ENCODE peak calls at places on chromosomes 13 and 19, in four cellular contexts. Z is fibroblast of lung; W is CD8-positive, alpha-beta T cell; K is mucosa of descending colon. A is an unnamed sample.

GRCh38 chr19:49555600-49556411 is 24.6 kb downstream of the NOSIP start:
- DNase-seq in W (peak; percentile 83), K (peak; percentile 87), Z (peak; percentile 56), A (peak; percentile 56)

GRCh38 chr19:48480151-48480475 is 10.9 kb downstream of the CYTH2 start:
- DNase-seq in W (peak; percentile 43), K (peak; percentile 65), Z (peak; percentile 29), A (no peak)

GRCh38 chr13:74438911-74439310 is 304.7 kb upstream of the KLF12 start:
- DNase-seq in K (no peak), Z (no peak), W (no peak), A (peak; percentile 18)

GRCh38 chr13:33236021-33236420 is 49.5 kb downstream of the STARD13 start:
- DNase-seq in Z (peak; percentile 65), K (no peak), W (no peak), A (peak; percentile 92)

GRCh38 chr13:90622547-90622946 is 724.9 kb upstream of the MIR17HG start:
- DNase-seq in W (no peak), K (no peak), Z (no peak), A (peak; percentile 20)

GRCh38 chr19:48342841-48343540 is 17.6 kb downstream of the EMP3 start:
- DNase-seq in K (no peak), Z (no peak), W (no peak), A (peak; percentile 73)

GRCh38 chr13:55615080-55615479 is 1525.6 kb upstream of the PRR20A start:
- DNase-seq in W (no peak), K (no peak), Z (no peak), A (no peak)

GRCh38 chr19:5534787-5535586 is 32.8 kb downstream of the TINCR start:
- DNase-seq in W (no peak), Z (peak; percentile 17), K (no peak), A (no peak)

GRCh38 chr13:48831248-48831647 is 144.5 kb upstream of the FNDC3A start:
- DNase-seq in W (no peak), Z (no peak), K (no peak), A (peak; percentile 43)

GRCh38 chr13:23876265-23876664 is 12.9 kb downstream of the MIPEP start:
- DNase-seq in K (no peak), Z (peak; percentile 46), W (no peak), A (peak; percentile 31)

GRCh38 chr19:38529610-38530009 is 88.1 kb downstream of the MAP4K1 start:
- DNase-seq in W (no peak), Z (no peak), K (no peak), A (no peak)

GRCh38 chr13:45584816-45585215 is 30.7 kb downstream of the ERICH6B start:
- DNase-seq in W (no peak), Z (no peak), K (no peak), A (no peak)

GRCh38 chr19:4288091-4288777 is 9.2 kb downstream of the SHD start:
- DNase-seq in K (no peak), Z (no peak), W (no peak), A (no peak)

GRCh38 chr19:18500820-18501219 is 21.1 kb downstream of the ELL start:
- DNase-seq in W (no peak), K (no peak), Z (no peak), A (no peak)

GRCh38 chr13:95355491-95355890 is 54.2 kb upstream of the ABCC4 start:
- DNase-seq in W (no peak), Z (peak; percentile 5), K (no peak), A (peak; percentile 44)

GRCh38 chr13:83943530-83944279 is 61.4 kb upstream of the SLITRK1 start:
- DNase-seq in K (no peak), Z (peak; percentile 0), W (no peak), A (no peak)

GRCh38 chr19:6250909-6251308 is 28.9 kb downstream of the MLLT1 start:
- DNase-seq in K (no peak), Z (peak; percentile 18), W (no peak), A (no peak)

GRCh38 chr13:93307166-93307565 is 80.6 kb downstream of the GPC6 start:
- DNase-seq in W (no peak), K (no peak), Z (no peak), A (no peak)

GRCh38 chr19:19618384-19619051 is at the start of gene PBX4:
- DNase-seq in K (peak; percentile 98), Z (peak; percentile 85), W (peak; percentile 99), A (peak; percentile 86)

GRCh38 chr13:23460309-23460708 is 26.8 kb upstream of the SACS start:
- DNase-seq in K (no peak), Z (no peak), W (no peak), A (no peak)

GRCh38 chr19:4077800-4078683 is 11.3 kb upstream of the ZBTB7A start:
- DNase-seq in K (peak; percentile 89), Z (peak; percentile 33), W (peak; percentile 58), A (peak; percentile 54)

GRCh38 chr13:106433066-106433465 is 102.4 kb downstream of the EFNB2 start:
- DNase-seq in K (no peak), W (no peak), Z (no peak), A (no peak)

GRCh38 chr13:65268009-65268408 is 1962.1 kb downstream of the PCDH9 start:
- DNase-seq in Z (no peak), W (no peak), K (no peak), A (no peak)

GRCh38 chr13:64428196-64428595 is 2801.9 kb downstream of the PCDH9 start:
- DNase-seq in Z (peak; percentile 68), W (no peak), K (no peak), A (no peak)

GRCh38 chr13:44212633-44213387 is 160.8 kb upstream of the SERP2 start:
- DNase-seq in Z (peak; percentile 81), K (no peak), W (no peak), A (peak; percentile 71)

GRCh38 chr13:77918391-77919261 is at the start of gene EDNRB:
- DNase-seq in Z (peak; percentile 39), K (peak; percentile 29), W (no peak), A (peak; percentile 47)

GRCh38 chr19:45876411-45877197 is 9.3 kb downstream of the IRF2BP1 start:
- DNase-seq in W (no peak), K (peak; percentile 74), Z (peak; percentile 22), A (peak; percentile 78)

GRCh38 chr13:28822161-28822560 is 2.0 kb downstream of the MTUS2 start:
- DNase-seq in K (no peak), W (no peak), Z (no peak), A (no peak)

GRCh38 chr13:26465514-26465913 is 92.0 kb upstream of the WASF3 start:
- DNase-seq in K (no peak), Z (no peak), W (no peak), A (peak; percentile 18)

GRCh38 chr13:65600702-65601101 is 1629.4 kb downstream of the PCDH9 start:
- DNase-seq in W (no peak), K (no peak), Z (peak; percentile 81), A (peak; percentile 68)

GRCh38 chr19:17376935-17377600 is at the start of gene PLVAP:
- DNase-seq in W (no peak), Z (no peak), K (no peak), A (no peak)
- H3K4me3 ChIP-seq in W (no peak within 1 kb of the TSS), Z (no peak within 1 kb of the TSS), K (no peak within 1 kb of the TSS), A (no peak within 1 kb of the TSS)

GRCh38 chr19:27776020-27776419 is 1436.9 kb downstream of the UQCRFS1 start:
- DNase-seq in Z (peak; percentile 23), W (no peak), K (no peak), A (peak; percentile 69)
- TF ChIP-seq CTCF in Z (peak; percentile 32), W (no peak), K (no peak), A (peak; percentile 79)

GRCh38 chr13:67227131-67227983 is 2.8 kb downstream of the PCDH9 start:
- DNase-seq in Z (no peak), K (no peak), W (no peak), A (no peak)

GRCh38 chr13:67230243-67230773 is at the start of gene PCDH9:
- DNase-seq in Z (peak; percentile 98), W (peak; percentile 76), K (peak; percentile 94), A (peak; percentile 98)

GRCh38 chr13:67229438-67230242 is 496 bp downstream of the PCDH9 start:
- DNase-seq in K (no peak), Z (peak; percentile 20), W (no peak), A (no peak)

GRCh38 chr13:67228031-67228430 is 2.1 kb downstream of the PCDH9 start:
- DNase-seq in K (no peak), Z (no peak), W (no peak), A (no peak)

GRCh38 chr13:67228909-67229308 is 1.2 kb downstream of the PCDH9 start:
- DNase-seq in Z (peak; percentile 32), K (no peak), W (no peak), A (no peak)
- H3K4me3 ChIP-seq in Z (peak overlapping the region; percentile 66), K (no peak overlapping the region), W (no peak overlapping the region), A (peak overlapping the region; percentile 63)

GRCh38 chr19:1725100-1726064 is 27.9 kb upstream of the ONECUT3 start:
- DNase-seq in W (no peak), Z (peak; percentile 34), K (peak; percentile 49), A (peak; percentile 44)
- TF ChIP-seq CTCF in W (no peak), Z (no peak), K (no peak), A (no peak)

DNA sequence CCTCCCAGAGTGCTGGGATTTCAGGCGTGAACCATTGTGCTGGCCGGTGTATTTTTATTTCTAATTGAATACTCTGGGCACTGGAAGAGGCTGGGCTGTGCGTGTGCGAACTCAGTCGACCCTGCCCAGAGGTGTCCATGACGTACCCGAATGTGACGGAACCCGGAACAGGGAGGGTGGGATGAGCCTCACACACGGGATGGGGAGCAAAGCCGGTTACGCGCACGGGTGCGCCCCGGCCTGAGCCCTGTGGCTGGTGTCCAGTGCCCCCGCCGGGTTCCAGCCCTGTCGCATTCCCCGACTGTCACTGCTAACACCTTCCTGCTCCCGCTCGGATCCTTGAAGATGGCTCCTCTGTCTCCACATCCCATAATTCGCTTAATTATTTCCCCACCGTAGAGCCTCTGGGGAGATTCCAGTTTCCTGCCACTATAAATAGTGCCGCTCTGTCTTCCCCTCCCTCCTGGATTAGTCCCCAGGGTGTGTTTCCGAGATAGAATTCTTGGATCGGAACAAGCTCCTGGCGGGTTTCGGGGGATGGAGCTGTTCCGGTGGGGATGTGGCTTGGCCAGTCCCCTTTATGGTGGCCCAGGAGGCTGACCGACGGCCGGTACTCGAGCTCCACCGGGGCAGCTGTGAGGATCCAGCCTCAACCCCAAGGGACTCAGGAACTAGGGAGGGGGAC is 22.0 kb downstream of the SBNO2 start:
- DNase-seq in K (no peak), Z (no peak), W (no peak), A (peak; percentile 81)
- H3K4me3 ChIP-seq in K (no peak overlapping the region), Z (no peak overlapping the region), W (no peak overlapping the region), A (peak overlapping the region; percentile 10)

DNA sequence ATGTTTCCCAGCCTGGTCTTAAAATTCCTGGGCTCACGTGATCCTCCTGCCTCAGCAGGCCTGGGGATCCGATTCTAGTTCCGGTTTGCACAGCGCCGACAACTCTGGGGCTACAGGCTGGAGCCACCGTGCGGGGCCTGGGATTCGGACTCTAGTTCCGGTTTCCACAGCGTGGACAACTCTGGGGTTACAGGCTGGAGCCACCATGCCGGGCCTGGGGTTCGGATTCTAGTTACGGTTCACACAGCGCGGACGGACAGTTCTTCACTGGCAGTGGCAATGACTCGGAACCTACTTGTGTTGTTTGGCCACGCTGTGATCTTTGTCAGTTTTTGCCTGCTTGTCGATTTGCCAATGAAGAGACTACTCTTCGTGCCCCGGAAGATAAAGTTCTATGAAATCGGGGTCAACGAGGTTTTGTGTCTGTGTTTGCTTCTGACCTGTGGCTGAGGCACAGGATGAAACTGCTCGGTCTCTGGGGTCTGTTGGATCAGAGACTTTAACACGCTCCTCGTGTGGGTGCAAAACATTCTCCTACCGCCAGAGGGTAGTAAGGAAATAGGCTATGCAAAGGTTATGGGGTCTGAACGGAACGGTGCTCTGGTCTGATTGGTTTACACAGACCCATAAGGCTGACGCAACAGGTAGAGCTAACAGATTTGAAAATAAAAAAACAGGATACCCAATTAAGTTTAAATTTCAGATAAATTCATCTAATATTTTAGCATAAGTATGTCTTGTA is 12.1 kb upstream of the ZSCAN1 start:
- DNase-seq in W (peak; percentile 50), Z (peak; percentile 72), K (no peak), A (peak; percentile 69)
- TF ChIP-seq CTCF in W (peak; percentile 47), Z (peak; percentile 40), K (no peak), A (peak; percentile 53)